ENCODE peak calls at places on chromosomes 11 and 22, in seven cellular contexts. E is A549, G is GM23338, X is pancreas, A is neuronal stem cell, R is right atrium auricular region, O is right lobe of liver. Y is an unnamed sample. For H3K4me1, the result is how much of the 10 kb centered on the place peaks cover.

GRCh38 chr11:44096360-44097188 is 1.1 kb downstream of the EXT2 start:
- DNase-seq in E (peak), G (no peak), X (no peak), A (no peak), R (no peak), O (no peak), Y (no peak)

GRCh38 chr11:133828861-133829260 is 16.5 kb downstream of the SPATA19 start:
- DNase-seq in E (no peak), G (no peak), X (no peak), A (no peak), R (no peak), O (no peak), Y (no peak)

GRCh38 chr11:65424200-65425104 is 1.9 kb downstream of the NEAT1 start:
- DNase-seq in E (no peak), G (peak), X (peak), A (no peak), R (peak), O (peak), Y (peak)

GRCh38 chr11:64742087-64742939 is 1.6 kb downstream of the RASGRP2 start:
- DNase-seq in E (no peak), G (peak), X (peak), A (no peak), R (no peak), O (peak), Y (no peak)

GRCh38 chr22:44532466-44533025 is 34.5 kb upstream of the RTL6 start:
- DNase-seq in E (no peak), G (no peak), X (no peak), A (no peak), R (no peak), O (no peak), Y (no peak)

GRCh38 chr11:95375881-95376280 is 144.9 kb upstream of the SESN3 start:
- DNase-seq in E (no peak), G (no peak), X (no peak), A (no peak), R (no peak), O (no peak), Y (no peak)

GRCh38 chr11:129853508-129854228 is 38.0 kb downstream of the TMEM45B start:
- DNase-seq in E (no peak), G (peak), X (peak), A (no peak), R (no peak), O (peak), Y (peak)

GRCh38 chr11:43573233-43573632 is 107.3 kb upstream of the HSD17B12 start:
- DNase-seq in E (no peak), G (peak), X (no peak), A (no peak), R (no peak), O (no peak), Y (no peak)

GRCh38 chr11:69703711-69704507 is at the start of gene FGF19:
- DNase-seq in E (peak), G (peak), X (no peak), A (no peak), R (no peak), O (no peak), Y (no peak)

GRCh38 chr11:124380585-124380984 is 3.7 kb downstream of the OR8B2 start:
- DNase-seq in E (no peak), G (no peak), X (no peak), A (no peak), R (no peak), O (no peak), Y (no peak)

GRCh38 chr11:80315263-80315662 is 874.4 kb upstream of the TENM4 start:
- DNase-seq in E (no peak), G (no peak), X (no peak), A (no peak), R (no peak), O (no peak), Y (no peak)

GRCh38 chr11:70913715-70914231 is 338.6 kb downstream of the SHANK2 start:
- DNase-seq in E (no peak), G (peak), X (peak), A (peak), R (no peak), O (no peak), Y (no peak)

GRCh38 chr11:108122166-108122628 is 830 bp downstream of the ACAT1 start:
- DNase-seq in E (no peak), G (peak), X (no peak), A (no peak), R (no peak), O (peak), Y (no peak)

GRCh38 chr11:107565219-107565937 is at the start of gene ALKBH8:
- DNase-seq in E (peak), G (peak), X (peak), A (no peak), R (peak), O (peak), Y (peak)

GRCh38 chr22:28029201-28029948 is 110.3 kb upstream of the PITPNB start:
- DNase-seq in E (no peak), G (peak), X (peak), A (no peak), R (peak), O (no peak), Y (no peak)

GRCh38 chr22:41974691-41975290 is 5.5 kb downstream of the SEPTIN3 start:
- DNase-seq in E (no peak), G (no peak), X (no peak), A (no peak), R (no peak), O (no peak), Y (no peak)

GRCh38 chr22:43293259-43293658 is 49.9 kb downstream of the SCUBE1 start:
- DNase-seq in E (no peak), G (no peak), X (no peak), A (no peak), R (no peak), O (no peak), Y (no peak)

GRCh38 chr11:79342236-79342635 is 98.6 kb downstream of the TENM4 start:
- DNase-seq in E (no peak), G (no peak), X (no peak), A (no peak), R (no peak), O (no peak), Y (no peak)

GRCh38 chr22:37098976-37099577 is 10.4 kb downstream of the TMPRSS6 start:
- DNase-seq in E (no peak), G (peak), X (no peak), A (no peak), R (no peak), O (no peak), Y (no peak)

GRCh38 chr22:43561421-43562178 is 149.8 kb downstream of the MPPED1 start:
- DNase-seq in E (no peak), G (no peak), X (no peak), A (no peak), R (no peak), O (no peak), Y (no peak)

GRCh38 chr11:117999354-117999993 is 13.3 kb downstream of the IL10RA start:
- DNase-seq in E (no peak), G (no peak), X (no peak), A (no peak), R (no peak), O (peak), Y (no peak)

GRCh38 chr11:135027461-135027860 is 615.4 kb upstream of the B3GAT1 start:
- DNase-seq in E (no peak), G (peak), X (no peak), A (peak), R (no peak), O (no peak), Y (no peak)

GRCh38 chr11:110896358-110896757 is 184.1 kb upstream of the ARHGAP20 start:
- DNase-seq in E (no peak), G (no peak), X (no peak), A (no peak), R (no peak), O (no peak), Y (no peak)

GRCh38 chr11:47412152-47412746 is 3.9 kb downstream of the SLC39A13 start:
- DNase-seq in E (peak), G (peak), X (peak), A (no peak), R (no peak), O (no peak), Y (peak)

GRCh38 chr22:23874871-23875270 is 17.2 kb downstream of the SLC2A11 start:
- DNase-seq in E (no peak), G (no peak), X (no peak), A (no peak), R (no peak), O (no peak), Y (no peak)

GRCh38 chr11:70153133-70153727 is 49.9 kb upstream of the FADD start:
- DNase-seq in E (no peak), G (no peak), X (no peak), A (no peak), R (no peak), O (no peak), Y (no peak)

GRCh38 chr11:66333220-66333877 is 2.9 kb downstream of the RIN1 start:
- DNase-seq in E (no peak), G (no peak), X (peak), A (no peak), R (no peak), O (no peak), Y (no peak)

GRCh38 chr11:78216571-78217287 is 28.0 kb downstream of the USP35 start:
- DNase-seq in E (no peak), G (no peak), X (no peak), A (no peak), R (no peak), O (peak), Y (no peak)

GRCh38 chr11:118398797-118399564 is 2.4 kb upstream of the ATP5MG start:
- DNase-seq in E (no peak), G (no peak), X (no peak), A (no peak), R (no peak), O (no peak), Y (no peak)

DNA sequence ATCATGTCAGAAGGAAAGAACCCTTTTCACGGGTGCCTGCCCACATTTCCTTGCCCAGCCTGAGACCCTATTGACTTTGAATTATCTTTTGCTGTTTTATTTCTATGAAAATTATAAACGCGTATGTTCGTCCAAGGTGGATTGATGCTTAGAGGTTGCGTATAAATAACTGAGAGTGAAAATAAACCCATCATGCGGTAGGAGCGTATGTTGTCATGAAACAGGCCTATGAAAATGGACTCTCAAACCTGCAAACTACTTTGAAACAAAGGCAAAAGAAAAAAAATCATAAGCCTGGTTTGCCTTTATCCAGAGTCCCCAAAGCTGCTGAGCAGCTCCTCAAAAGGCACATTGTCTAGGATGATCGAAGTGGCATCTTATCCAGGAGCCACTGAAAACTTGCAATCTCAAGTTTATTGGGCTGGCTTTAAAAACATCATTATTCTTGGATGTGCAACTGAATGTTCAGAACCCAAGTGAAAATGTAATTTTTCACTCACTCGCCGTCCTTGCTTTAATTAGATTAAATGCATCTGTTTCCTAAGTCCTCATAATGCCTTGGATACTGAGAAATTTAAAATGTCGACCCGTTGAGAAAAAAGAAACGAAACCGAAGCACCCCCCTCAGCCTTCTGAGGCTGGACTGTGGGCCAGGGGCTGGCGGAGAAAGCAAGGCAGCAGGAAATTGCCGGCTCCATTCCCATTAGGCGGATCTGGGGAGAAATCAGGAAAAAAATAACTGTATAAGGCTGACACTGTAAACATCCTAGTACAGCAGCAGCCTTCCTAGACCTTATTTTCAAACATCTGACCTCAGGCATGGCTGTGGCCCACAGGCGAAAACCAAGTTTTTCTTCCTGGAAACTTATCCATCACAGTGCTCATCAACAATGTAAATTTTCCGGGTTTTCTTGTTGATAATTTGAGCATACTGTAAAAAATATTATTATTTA is 82.9 kb upstream of the PPARA start:
- DNase-seq in E (no peak), G (no peak), X (peak), A (no peak), R (no peak), O (peak), Y (no peak)
- H3K4me1 ChIP-seq in E (under half), G (under half), X (under half), A (under half), R (under half), O (under half), Y (under half)

GRCh38 chr22:48070083-48070482 is 1307.6 kb downstream of the TBC1D22A start:
- DNase-seq in E (no peak), G (no peak), X (no peak), A (no peak), R (no peak), O (no peak), Y (no peak)
- H3K4me3 ChIP-seq in E (no peak), G (no peak), X (no peak), A (no peak), R (no peak), O (no peak), Y (no peak)

DNA sequence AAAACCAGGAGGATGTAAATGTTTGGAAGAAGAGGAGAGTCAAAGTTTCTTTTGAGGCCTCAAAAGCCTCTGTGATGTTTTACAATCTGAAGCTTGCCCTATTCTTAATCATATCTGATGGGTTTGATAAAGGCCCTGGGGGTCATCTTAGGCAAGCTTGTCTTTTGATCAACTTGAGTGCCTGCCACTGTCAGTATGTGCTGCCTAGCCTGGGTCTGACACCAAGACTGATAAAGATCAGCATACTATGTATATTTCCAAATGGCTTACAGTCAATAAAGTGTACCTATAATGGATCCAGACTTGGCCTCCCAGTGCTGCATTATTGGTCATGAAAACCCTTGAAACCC is 12.7 kb downstream of the EHF start:
- DNase-seq in E (no peak), G (no peak), X (no peak), A (no peak), R (no peak), O (no peak), Y (no peak)
- H3K27ac ChIP-seq in E (peak), G (no peak), X (peak), A (no peak), R (no peak), O (peak), Y (no peak)

DNA sequence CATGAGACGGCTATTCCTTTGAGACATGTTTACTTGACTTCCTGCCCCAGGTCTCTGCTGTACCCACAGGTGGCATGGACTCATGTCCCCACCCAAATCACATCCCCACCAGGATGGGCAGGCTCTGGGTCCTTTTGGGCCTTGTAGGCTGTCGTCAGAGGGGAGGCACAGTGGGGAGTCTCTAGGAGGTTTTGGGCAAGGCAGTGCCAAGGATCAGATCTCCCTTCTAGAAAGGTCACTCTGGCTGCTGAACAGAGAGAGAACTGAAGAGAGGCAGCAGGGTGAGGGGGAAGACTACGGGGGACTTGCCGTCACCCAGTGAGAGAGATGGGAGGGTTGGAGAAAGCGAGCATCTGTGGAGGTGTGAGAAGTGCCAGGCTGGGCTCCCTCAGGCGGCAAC is 4.6 kb upstream of the KCNQ1OT1 start:
- DNase-seq in E (no peak), G (no peak), X (no peak), A (no peak), R (no peak), O (no peak), Y (no peak)
- H3K4me1 ChIP-seq in E (under half), G (under half), X (under half), A (under half), R (under half), O (under half), Y (under half)

DNA sequence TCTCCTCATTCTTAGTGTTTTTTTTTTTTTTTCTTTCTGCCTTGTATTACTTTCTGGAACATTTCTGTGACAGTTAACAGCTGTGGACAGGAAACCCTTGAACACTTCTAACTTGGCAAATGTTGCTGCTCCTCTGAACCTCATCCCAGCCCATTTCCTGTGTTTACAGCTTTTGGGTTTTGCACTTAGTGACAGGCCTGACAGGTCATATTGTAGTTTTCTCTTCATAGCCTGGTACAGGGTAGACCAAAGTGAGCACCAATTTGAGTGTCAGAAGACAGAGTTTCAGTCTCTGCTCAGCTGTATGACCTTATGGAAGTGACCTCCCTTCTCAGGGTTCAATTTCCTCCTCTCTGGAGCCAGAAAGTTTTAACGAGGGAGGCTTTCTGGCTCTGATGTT is 91.6 kb downstream of the STIM1 start:
- DNase-seq in E (no peak), G (no peak), X (no peak), A (no peak), R (no peak), O (no peak), Y (peak)
- H3K4me3 ChIP-seq in E (no peak), G (no peak), X (no peak), A (no peak), R (no peak), O (no peak), Y (peak)

GRCh38 chr11:35338928-35339327 is 80.4 kb downstream of the SLC1A2 start:
- DNase-seq in E (no peak), G (no peak), X (no peak), A (no peak), R (no peak), O (no peak), Y (no peak)

GRCh38 chr11:35340101-35340500 is 79.3 kb downstream of the SLC1A2 start:
- DNase-seq in E (no peak), G (no peak), X (no peak), A (no peak), R (no peak), O (peak), Y (no peak)

GRCh38 chr11:35337919-35338316 is 81.4 kb downstream of the SLC1A2 start:
- DNase-seq in E (no peak), G (no peak), X (no peak), A (no peak), R (no peak), O (no peak), Y (no peak)

GRCh38 chr11:35335226-35335625 is 84.1 kb downstream of the SLC1A2 start:
- DNase-seq in E (no peak), G (no peak), X (no peak), A (no peak), R (no peak), O (no peak), Y (no peak)

GRCh38 chr11:35337136-35337918 is 82.0 kb downstream of the SLC1A2 start:
- DNase-seq in E (peak), G (peak), X (no peak), A (no peak), R (no peak), O (no peak), Y (no peak)
- H3K27ac ChIP-seq in E (peak), G (no peak), X (peak), A (no peak), R (no peak), O (no peak), Y (no peak)

GRCh38 chr22:17269607-17270261 is 50.5 kb upstream of the ADA2 start:
- DNase-seq in E (no peak), G (no peak), X (no peak), A (no peak), R (no peak), O (peak), Y (no peak)
- H3K4me1 ChIP-seq in E (under half), G (half or more), X (under half), A (half or more), R (under half), O (under half), Y (under half)

GRCh38 chr22:45553333-45554039 is 50.8 kb downstream of the FBLN1 start:
- DNase-seq in E (peak), G (peak), X (peak), A (peak), R (peak), O (peak), Y (peak)
- H3K4me3 ChIP-seq in E (no peak), G (no peak), X (no peak), A (no peak), R (no peak), O (no peak), Y (no peak)